ENCODE peak calls at places on chromosomes 6 and 20, in six cellular contexts. W, Q, N, Y, A and C are unnamed samples.

GRCh38 chr6:1607557-1608221 is 2.0 kb upstream of the FOXC1 start:
- DNase-seq in W (no peak), Q (peak), N (no peak), Y (no peak), A (peak), C (peak)

GRCh38 chr6:169809386-169809785 is 58.0 kb downstream of the ERMARD start:
- DNase-seq in W (no peak), Q (no peak), N (no peak), Y (no peak), A (peak), C (no peak)

GRCh38 chr6:145491126-145491525 is 244.2 kb downstream of the EPM2A start:
- DNase-seq in W (no peak), Q (no peak), N (no peak), Y (no peak), A (no peak), C (peak)

GRCh38 chr6:52154381-52154780 is 31.8 kb upstream of the IL17A start:
- DNase-seq in W (no peak), Q (no peak), N (no peak), Y (no peak), A (no peak), C (no peak)

GRCh38 chr6:129786548-129786947 is 74.6 kb downstream of the TMEM244 start:
- DNase-seq in W (no peak), Q (no peak), N (no peak), Y (no peak), A (no peak), C (no peak)

GRCh38 chr6:148980234-148980633 is 233.4 kb downstream of the UST start:
- DNase-seq in W (no peak), Q (no peak), N (no peak), Y (no peak), A (no peak), C (no peak)

GRCh38 chr20:49750611-49751396 is 37.1 kb upstream of the B4GALT5 start:
- DNase-seq in W (no peak), Q (no peak), N (no peak), Y (peak), A (no peak), C (no peak)

GRCh38 chr6:161242779-161243693 is 30.8 kb downstream of the AGPAT4 start:
- DNase-seq in W (no peak), Q (no peak), N (no peak), Y (no peak), A (peak), C (peak)

GRCh38 chr6:15501806-15502450 is 160.9 kb downstream of the DTNBP1 start:
- DNase-seq in W (no peak), Q (no peak), N (no peak), Y (no peak), A (no peak), C (no peak)

GRCh38 chr6:11632795-11633511 is 95.4 kb downstream of the TMEM170B start:
- DNase-seq in W (no peak), Q (no peak), N (no peak), Y (no peak), A (no peak), C (no peak)

GRCh38 chr6:22590423-22590822 is 21.1 kb downstream of the HDGFL1 start:
- DNase-seq in W (no peak), Q (no peak), N (no peak), Y (no peak), A (no peak), C (no peak)

GRCh38 chr20:31605902-31606677 is 1.0 kb downstream of the ID1 start:
- DNase-seq in W (peak), Q (peak), N (no peak), Y (no peak), A (no peak), C (peak)

DNA sequence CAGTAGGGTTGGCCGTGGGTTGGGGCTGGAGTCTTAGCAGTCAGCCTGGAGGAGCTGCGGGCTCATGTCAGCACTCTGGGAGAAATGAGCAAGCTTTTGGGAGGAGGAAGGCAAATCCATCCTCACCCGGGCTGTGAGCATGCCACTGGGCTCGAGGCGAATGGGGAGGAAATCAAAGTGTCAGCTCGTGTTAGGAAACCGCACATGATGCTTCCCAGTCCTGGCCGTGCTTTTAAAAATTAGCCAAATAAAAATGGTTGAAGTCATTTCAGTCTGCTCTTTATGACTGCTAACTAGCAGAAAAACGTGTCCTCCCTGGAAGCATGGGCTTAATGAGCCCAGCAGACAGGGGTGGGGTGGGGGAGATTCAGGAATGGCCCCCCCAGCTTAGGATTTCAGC is 98.0 kb downstream of the NFATC2 start:
- DNase-seq in W (no peak), Q (no peak), N (no peak), Y (no peak), A (no peak), C (no peak)
- TF ChIP-seq ATF3 in W (no peak), Q (no peak), N (no peak), Y (no peak), A (no peak), C (no peak)

GRCh38 chr6:150123645-150124044 is 19.2 kb upstream of the PPP1R14C start:
- DNase-seq in W (no peak), Q (no peak), N (no peak), Y (no peak), A (no peak), C (no peak)
- TF ChIP-seq ATF3 in W (no peak), Q (no peak), N (no peak), Y (no peak), A (no peak), C (no peak)

GRCh38 chr6:30857537-30857936 is 26.8 kb upstream of the DDR1 start:
- DNase-seq in W (no peak), Q (no peak), N (no peak), Y (peak), A (no peak), C (no peak)
- TF ChIP-seq ATF3 in W (no peak), Q (no peak), N (no peak), Y (no peak), A (no peak), C (no peak)

GRCh38 chr20:52493177-52493711 is 301.7 kb upstream of the ZFP64 start:
- DNase-seq in W (peak), Q (no peak), N (no peak), Y (no peak), A (no peak), C (no peak)
- TF ChIP-seq ATF3 in W (no peak), Q (no peak), N (no peak), Y (no peak), A (no peak), C (no peak)

GRCh38 chr6:126258150-126258549 is 81.8 kb upstream of the CENPW start:
- DNase-seq in W (no peak), Q (no peak), N (no peak), Y (no peak), A (no peak), C (no peak)
- TF ChIP-seq ATF3 in W (no peak), Q (no peak), N (no peak), Y (no peak), A (no peak), C (no peak)